ENCODE peak calls at places on chromosomes 5 and 9, in ten cellular contexts. One of them, this sample, is unnamed.

GRCh38 chr5:126525630-126526245 is 69.3 kb downstream of the ALDH7A1 start:
- DNase-seq in NCI-H1436 treated with DMSO at 0.1 percent for 48 hours: no peak
- DNase-seq in PC-3: no peak
- DNase-seq in NCI-H510A treated with DMSO at 0.1 percent for 48 hours: no peak
- DNase-seq in activated naive CD8-positive, alpha-beta T cell treated with anti-CD3 and anti-CD28 coated beads, Interleukin-2, amount 50 U/mL, for 24 hours: no peak
- DNase-seq in H54: no peak
- DNase-seq in progenitor cell of endocrine pancreas: no peak
- DNase-seq in GM23338: peak
- DNase-seq in Daoy: peak
- DNase-seq in GOT3: no peak
- DNase-seq in this sample: no peak

GRCh38 chr9:86843182-86843581 is 104.1 kb downstream of the GAS1 start:
- DNase-seq in Daoy: no peak
- DNase-seq in GM23338: no peak
- DNase-seq in NCI-H510A treated with DMSO at 0.1 percent for 48 hours: no peak
- DNase-seq in H54: no peak
- DNase-seq in progenitor cell of endocrine pancreas: no peak
- DNase-seq in GOT3: no peak
- DNase-seq in activated naive CD8-positive, alpha-beta T cell treated with anti-CD3 and anti-CD28 coated beads, Interleukin-2, amount 50 U/mL, for 24 hours: no peak
- DNase-seq in NCI-H1436 treated with DMSO at 0.1 percent for 48 hours: no peak
- DNase-seq in PC-3: no peak
- DNase-seq in this sample: no peak

GRCh38 chr9:110864011-110864410 is 174.3 kb downstream of the LPAR1 start:
- DNase-seq in GM23338: no peak
- DNase-seq in activated naive CD8-positive, alpha-beta T cell treated with anti-CD3 and anti-CD28 coated beads, Interleukin-2, amount 50 U/mL, for 24 hours: no peak
- DNase-seq in GOT3: no peak
- DNase-seq in progenitor cell of endocrine pancreas: no peak
- DNase-seq in PC-3: no peak
- DNase-seq in Daoy: no peak
- DNase-seq in H54: no peak
- DNase-seq in NCI-H1436 treated with DMSO at 0.1 percent for 48 hours: no peak
- DNase-seq in NCI-H510A treated with DMSO at 0.1 percent for 48 hours: no peak
- DNase-seq in this sample: no peak

GRCh38 chr5:128536229-128536860 is 1.7 kb downstream of the FBN2 start:
- DNase-seq in progenitor cell of endocrine pancreas: no peak
- DNase-seq in H54: no peak
- DNase-seq in Daoy: peak
- DNase-seq in NCI-H510A treated with DMSO at 0.1 percent for 48 hours: no peak
- DNase-seq in GOT3: no peak
- DNase-seq in activated naive CD8-positive, alpha-beta T cell treated with anti-CD3 and anti-CD28 coated beads, Interleukin-2, amount 50 U/mL, for 24 hours: no peak
- DNase-seq in GM23338: peak
- DNase-seq in NCI-H1436 treated with DMSO at 0.1 percent for 48 hours: no peak
- DNase-seq in PC-3: no peak
- DNase-seq in this sample: no peak

GRCh38 chr5:77419644-77420582 is 72.2 kb downstream of the WDR41 start:
- DNase-seq in GM23338: no peak
- DNase-seq in GOT3: no peak
- DNase-seq in progenitor cell of endocrine pancreas: no peak
- DNase-seq in NCI-H510A treated with DMSO at 0.1 percent for 48 hours: no peak
- DNase-seq in H54: no peak
- DNase-seq in Daoy: no peak
- DNase-seq in NCI-H1436 treated with DMSO at 0.1 percent for 48 hours: no peak
- DNase-seq in activated naive CD8-positive, alpha-beta T cell treated with anti-CD3 and anti-CD28 coated beads, Interleukin-2, amount 50 U/mL, for 24 hours: no peak
- DNase-seq in PC-3: no peak
- DNase-seq in this sample: no peak

GRCh38 chr5:136811086-136811485 is 445.7 kb upstream of the TRPC7 start:
- DNase-seq in progenitor cell of endocrine pancreas: no peak
- DNase-seq in Daoy: peak
- DNase-seq in PC-3: no peak
- DNase-seq in GM23338: no peak
- DNase-seq in activated naive CD8-positive, alpha-beta T cell treated with anti-CD3 and anti-CD28 coated beads, Interleukin-2, amount 50 U/mL, for 24 hours: no peak
- DNase-seq in NCI-H1436 treated with DMSO at 0.1 percent for 48 hours: no peak
- DNase-seq in GOT3: no peak
- DNase-seq in H54: no peak
- DNase-seq in NCI-H510A treated with DMSO at 0.1 percent for 48 hours: no peak
- DNase-seq in this sample: no peak

GRCh38 chr9:128081052-128081451 is 13.0 kb downstream of the SLC25A25 start:
- DNase-seq in GM23338: no peak
- DNase-seq in PC-3: no peak
- DNase-seq in NCI-H510A treated with DMSO at 0.1 percent for 48 hours: peak
- DNase-seq in progenitor cell of endocrine pancreas: no peak
- DNase-seq in GOT3: no peak
- DNase-seq in NCI-H1436 treated with DMSO at 0.1 percent for 48 hours: no peak
- DNase-seq in H54: peak
- DNase-seq in Daoy: no peak
- DNase-seq in activated naive CD8-positive, alpha-beta T cell treated with anti-CD3 and anti-CD28 coated beads, Interleukin-2, amount 50 U/mL, for 24 hours: no peak
- DNase-seq in this sample: no peak

GRCh38 chr5:172423379-172424110 is 30.8 kb downstream of the SH3PXD2B start:
- DNase-seq in GOT3: no peak
- DNase-seq in PC-3: no peak
- DNase-seq in NCI-H1436 treated with DMSO at 0.1 percent for 48 hours: no peak
- DNase-seq in NCI-H510A treated with DMSO at 0.1 percent for 48 hours: no peak
- DNase-seq in progenitor cell of endocrine pancreas: no peak
- DNase-seq in activated naive CD8-positive, alpha-beta T cell treated with anti-CD3 and anti-CD28 coated beads, Interleukin-2, amount 50 U/mL, for 24 hours: no peak
- DNase-seq in Daoy: no peak
- DNase-seq in H54: no peak
- DNase-seq in GM23338: no peak
- DNase-seq in this sample: no peak

GRCh38 chr9:107931071-107931715 is 441.6 kb upstream of the KLF4 start:
- DNase-seq in progenitor cell of endocrine pancreas: no peak
- DNase-seq in GM23338: no peak
- DNase-seq in NCI-H510A treated with DMSO at 0.1 percent for 48 hours: no peak
- DNase-seq in PC-3: no peak
- DNase-seq in Daoy: no peak
- DNase-seq in GOT3: no peak
- DNase-seq in H54: no peak
- DNase-seq in NCI-H1436 treated with DMSO at 0.1 percent for 48 hours: no peak
- DNase-seq in activated naive CD8-positive, alpha-beta T cell treated with anti-CD3 and anti-CD28 coated beads, Interleukin-2, amount 50 U/mL, for 24 hours: no peak
- DNase-seq in this sample: no peak

GRCh38 chr5:66617223-66617861 is 21.1 kb downstream of the MAST4 start:
- DNase-seq in NCI-H510A treated with DMSO at 0.1 percent for 48 hours: no peak
- DNase-seq in PC-3: no peak
- DNase-seq in progenitor cell of endocrine pancreas: no peak
- DNase-seq in H54: no peak
- DNase-seq in GOT3: no peak
- DNase-seq in Daoy: no peak
- DNase-seq in NCI-H1436 treated with DMSO at 0.1 percent for 48 hours: no peak
- DNase-seq in GM23338: no peak
- DNase-seq in activated naive CD8-positive, alpha-beta T cell treated with anti-CD3 and anti-CD28 coated beads, Interleukin-2, amount 50 U/mL, for 24 hours: no peak
- DNase-seq in this sample: no peak

GRCh38 chr9:109975574-109976327 is 195.8 kb downstream of the PALM2AKAP2 start:
- DNase-seq in H54: peak
- DNase-seq in PC-3: no peak
- DNase-seq in GOT3: no peak
- DNase-seq in NCI-H510A treated with DMSO at 0.1 percent for 48 hours: no peak
- DNase-seq in progenitor cell of endocrine pancreas: no peak
- DNase-seq in NCI-H1436 treated with DMSO at 0.1 percent for 48 hours: no peak
- DNase-seq in activated naive CD8-positive, alpha-beta T cell treated with anti-CD3 and anti-CD28 coated beads, Interleukin-2, amount 50 U/mL, for 24 hours: no peak
- DNase-seq in GM23338: no peak
- DNase-seq in Daoy: no peak
- DNase-seq in this sample: no peak

GRCh38 chr5:174082286-174082685 is 36.8 kb downstream of the NSG2 start:
- DNase-seq in progenitor cell of endocrine pancreas: no peak
- DNase-seq in Daoy: peak
- DNase-seq in PC-3: peak
- DNase-seq in NCI-H510A treated with DMSO at 0.1 percent for 48 hours: peak
- DNase-seq in GM23338: no peak
- DNase-seq in NCI-H1436 treated with DMSO at 0.1 percent for 48 hours: no peak
- DNase-seq in GOT3: no peak
- DNase-seq in activated naive CD8-positive, alpha-beta T cell treated with anti-CD3 and anti-CD28 coated beads, Interleukin-2, amount 50 U/mL, for 24 hours: no peak
- DNase-seq in H54: no peak
- DNase-seq in this sample: no peak

GRCh38 chr9:111179577-111179976 is 141.3 kb upstream of the LPAR1 start:
- DNase-seq in NCI-H510A treated with DMSO at 0.1 percent for 48 hours: no peak
- DNase-seq in activated naive CD8-positive, alpha-beta T cell treated with anti-CD3 and anti-CD28 coated beads, Interleukin-2, amount 50 U/mL, for 24 hours: no peak
- DNase-seq in PC-3: no peak
- DNase-seq in Daoy: peak
- DNase-seq in H54: no peak
- DNase-seq in GOT3: no peak
- DNase-seq in NCI-H1436 treated with DMSO at 0.1 percent for 48 hours: no peak
- DNase-seq in progenitor cell of endocrine pancreas: no peak
- DNase-seq in GM23338: no peak
- DNase-seq in this sample: no peak

GRCh38 chr5:96264047-96264446 is 169.0 kb downstream of the PCSK1 start:
- DNase-seq in GM23338: no peak
- DNase-seq in H54: no peak
- DNase-seq in progenitor cell of endocrine pancreas: no peak
- DNase-seq in Daoy: no peak
- DNase-seq in GOT3: no peak
- DNase-seq in NCI-H1436 treated with DMSO at 0.1 percent for 48 hours: no peak
- DNase-seq in activated naive CD8-positive, alpha-beta T cell treated with anti-CD3 and anti-CD28 coated beads, Interleukin-2, amount 50 U/mL, for 24 hours: no peak
- DNase-seq in PC-3: no peak
- DNase-seq in NCI-H510A treated with DMSO at 0.1 percent for 48 hours: no peak
- DNase-seq in this sample: no peak

GRCh38 chr9:93291536-93292287 is 107.8 kb downstream of the WNK2 start:
- DNase-seq in NCI-H510A treated with DMSO at 0.1 percent for 48 hours: no peak
- DNase-seq in Daoy: no peak
- DNase-seq in GOT3: no peak
- DNase-seq in GM23338: no peak
- DNase-seq in activated naive CD8-positive, alpha-beta T cell treated with anti-CD3 and anti-CD28 coated beads, Interleukin-2, amount 50 U/mL, for 24 hours: no peak
- DNase-seq in NCI-H1436 treated with DMSO at 0.1 percent for 48 hours: no peak
- DNase-seq in progenitor cell of endocrine pancreas: no peak
- DNase-seq in PC-3: no peak
- DNase-seq in H54: no peak
- DNase-seq in this sample: no peak

GRCh38 chr5:94749048-94749447 is 130.6 kb downstream of the SLF1 start:
- DNase-seq in PC-3: no peak
- DNase-seq in Daoy: no peak
- DNase-seq in H54: no peak
- DNase-seq in GM23338: no peak
- DNase-seq in NCI-H1436 treated with DMSO at 0.1 percent for 48 hours: no peak
- DNase-seq in progenitor cell of endocrine pancreas: no peak
- DNase-seq in NCI-H510A treated with DMSO at 0.1 percent for 48 hours: no peak
- DNase-seq in GOT3: no peak
- DNase-seq in activated naive CD8-positive, alpha-beta T cell treated with anti-CD3 and anti-CD28 coated beads, Interleukin-2, amount 50 U/mL, for 24 hours: no peak
- DNase-seq in this sample: no peak

GRCh38 chr5:37657046-37657445 is 182.8 kb downstream of the GDNF start:
- DNase-seq in NCI-H1436 treated with DMSO at 0.1 percent for 48 hours: no peak
- DNase-seq in GM23338: no peak
- DNase-seq in NCI-H510A treated with DMSO at 0.1 percent for 48 hours: no peak
- DNase-seq in H54: no peak
- DNase-seq in Daoy: no peak
- DNase-seq in GOT3: no peak
- DNase-seq in progenitor cell of endocrine pancreas: no peak
- DNase-seq in PC-3: no peak
- DNase-seq in activated naive CD8-positive, alpha-beta T cell treated with anti-CD3 and anti-CD28 coated beads, Interleukin-2, amount 50 U/mL, for 24 hours: no peak
- DNase-seq in this sample: no peak

GRCh38 chr9:132780230-132781007 is 97.7 kb downstream of the AK8 start:
- DNase-seq in activated naive CD8-positive, alpha-beta T cell treated with anti-CD3 and anti-CD28 coated beads, Interleukin-2, amount 50 U/mL, for 24 hours: peak
- DNase-seq in PC-3: no peak
- DNase-seq in GM23338: no peak
- DNase-seq in GOT3: no peak
- DNase-seq in progenitor cell of endocrine pancreas: no peak
- DNase-seq in NCI-H1436 treated with DMSO at 0.1 percent for 48 hours: no peak
- DNase-seq in NCI-H510A treated with DMSO at 0.1 percent for 48 hours: no peak
- DNase-seq in Daoy: peak
- DNase-seq in H54: no peak
- DNase-seq in this sample: no peak

GRCh38 chr5:14768838-14769365 is 102.7 kb downstream of the ANKH start:
- DNase-seq in PC-3: no peak
- DNase-seq in H54: no peak
- DNase-seq in activated naive CD8-positive, alpha-beta T cell treated with anti-CD3 and anti-CD28 coated beads, Interleukin-2, amount 50 U/mL, for 24 hours: no peak
- DNase-seq in GM23338: no peak
- DNase-seq in GOT3: no peak
- DNase-seq in NCI-H510A treated with DMSO at 0.1 percent for 48 hours: no peak
- DNase-seq in Daoy: no peak
- DNase-seq in NCI-H1436 treated with DMSO at 0.1 percent for 48 hours: no peak
- DNase-seq in progenitor cell of endocrine pancreas: no peak
- DNase-seq in this sample: no peak

GRCh38 chr9:109699019-109699418 is 81.0 kb upstream of the PALM2AKAP2 start:
- DNase-seq in progenitor cell of endocrine pancreas: no peak
- DNase-seq in GM23338: no peak
- DNase-seq in activated naive CD8-positive, alpha-beta T cell treated with anti-CD3 and anti-CD28 coated beads, Interleukin-2, amount 50 U/mL, for 24 hours: no peak
- DNase-seq in Daoy: no peak
- DNase-seq in GOT3: no peak
- DNase-seq in PC-3: peak
- DNase-seq in NCI-H1436 treated with DMSO at 0.1 percent for 48 hours: no peak
- DNase-seq in H54: no peak
- DNase-seq in NCI-H510A treated with DMSO at 0.1 percent for 48 hours: no peak
- DNase-seq in this sample: no peak

GRCh38 chr5:63055421-63055820 is 476.8 kb downstream of the LRRC70 start:
- DNase-seq in activated naive CD8-positive, alpha-beta T cell treated with anti-CD3 and anti-CD28 coated beads, Interleukin-2, amount 50 U/mL, for 24 hours: no peak
- DNase-seq in NCI-H1436 treated with DMSO at 0.1 percent for 48 hours: no peak
- DNase-seq in progenitor cell of endocrine pancreas: no peak
- DNase-seq in GM23338: peak
- DNase-seq in H54: no peak
- DNase-seq in NCI-H510A treated with DMSO at 0.1 percent for 48 hours: no peak
- DNase-seq in Daoy: no peak
- DNase-seq in GOT3: no peak
- DNase-seq in PC-3: peak
- DNase-seq in this sample: no peak

GRCh38 chr5:109470263-109470662 is 60.5 kb upstream of the PJA2 start:
- DNase-seq in PC-3: no peak
- DNase-seq in GOT3: no peak
- DNase-seq in progenitor cell of endocrine pancreas: no peak
- DNase-seq in H54: no peak
- DNase-seq in activated naive CD8-positive, alpha-beta T cell treated with anti-CD3 and anti-CD28 coated beads, Interleukin-2, amount 50 U/mL, for 24 hours: no peak
- DNase-seq in GM23338: no peak
- DNase-seq in NCI-H1436 treated with DMSO at 0.1 percent for 48 hours: no peak
- DNase-seq in NCI-H510A treated with DMSO at 0.1 percent for 48 hours: no peak
- DNase-seq in Daoy: no peak
- DNase-seq in this sample: no peak

GRCh38 chr9:117715411-117715989 is 11.3 kb downstream of the TLR4 start:
- DNase-seq in NCI-H510A treated with DMSO at 0.1 percent for 48 hours: no peak
- DNase-seq in progenitor cell of endocrine pancreas: no peak
- DNase-seq in activated naive CD8-positive, alpha-beta T cell treated with anti-CD3 and anti-CD28 coated beads, Interleukin-2, amount 50 U/mL, for 24 hours: no peak
- DNase-seq in GM23338: no peak
- DNase-seq in NCI-H1436 treated with DMSO at 0.1 percent for 48 hours: no peak
- DNase-seq in H54: no peak
- DNase-seq in GOT3: no peak
- DNase-seq in PC-3: no peak
- DNase-seq in Daoy: no peak
- DNase-seq in this sample: no peak

GRCh38 chr5:140182803-140183367 is 7.9 kb downstream of the CYSTM1 start:
- DNase-seq in activated naive CD8-positive, alpha-beta T cell treated with anti-CD3 and anti-CD28 coated beads, Interleukin-2, amount 50 U/mL, for 24 hours: no peak
- DNase-seq in NCI-H1436 treated with DMSO at 0.1 percent for 48 hours: no peak
- DNase-seq in GM23338: peak
- DNase-seq in H54: peak
- DNase-seq in PC-3: no peak
- DNase-seq in NCI-H510A treated with DMSO at 0.1 percent for 48 hours: no peak
- DNase-seq in GOT3: no peak
- DNase-seq in progenitor cell of endocrine pancreas: no peak
- DNase-seq in Daoy: peak
- DNase-seq in this sample: no peak

GRCh38 chr9:133643978-133644760 is 8.0 kb downstream of the DBH start:
- DNase-seq in NCI-H510A treated with DMSO at 0.1 percent for 48 hours: no peak
- DNase-seq in Daoy: no peak
- DNase-seq in GOT3: no peak
- DNase-seq in progenitor cell of endocrine pancreas: no peak
- DNase-seq in PC-3: no peak
- DNase-seq in H54: no peak
- DNase-seq in activated naive CD8-positive, alpha-beta T cell treated with anti-CD3 and anti-CD28 coated beads, Interleukin-2, amount 50 U/mL, for 24 hours: no peak
- DNase-seq in GM23338: no peak
- DNase-seq in NCI-H1436 treated with DMSO at 0.1 percent for 48 hours: no peak
- DNase-seq in this sample: no peak

GRCh38 chr5:99191181-99191775 is 262.5 kb upstream of the CHD1 start:
- DNase-seq in NCI-H510A treated with DMSO at 0.1 percent for 48 hours: no peak
- DNase-seq in PC-3: peak
- DNase-seq in H54: no peak
- DNase-seq in GM23338: no peak
- DNase-seq in progenitor cell of endocrine pancreas: no peak
- DNase-seq in GOT3: no peak
- DNase-seq in activated naive CD8-positive, alpha-beta T cell treated with anti-CD3 and anti-CD28 coated beads, Interleukin-2, amount 50 U/mL, for 24 hours: no peak
- DNase-seq in NCI-H1436 treated with DMSO at 0.1 percent for 48 hours: no peak
- DNase-seq in Daoy: no peak
- DNase-seq in this sample: no peak

GRCh38 chr5:92927291-92927778 is 653.7 kb downstream of the NR2F1-AS1 start:
- DNase-seq in GOT3: no peak
- DNase-seq in activated naive CD8-positive, alpha-beta T cell treated with anti-CD3 and anti-CD28 coated beads, Interleukin-2, amount 50 U/mL, for 24 hours: no peak
- DNase-seq in H54: no peak
- DNase-seq in GM23338: no peak
- DNase-seq in Daoy: peak
- DNase-seq in NCI-H510A treated with DMSO at 0.1 percent for 48 hours: peak
- DNase-seq in NCI-H1436 treated with DMSO at 0.1 percent for 48 hours: no peak
- DNase-seq in PC-3: peak
- DNase-seq in progenitor cell of endocrine pancreas: no peak
- DNase-seq in this sample: no peak

GRCh38 chr5:64506567-64507321 is 929 bp downstream of the RGS7BP start:
- DNase-seq in NCI-H1436 treated with DMSO at 0.1 percent for 48 hours: no peak
- DNase-seq in GM23338: peak
- DNase-seq in NCI-H510A treated with DMSO at 0.1 percent for 48 hours: no peak
- DNase-seq in Daoy: no peak
- DNase-seq in H54: no peak
- DNase-seq in progenitor cell of endocrine pancreas: no peak
- DNase-seq in PC-3: no peak
- DNase-seq in activated naive CD8-positive, alpha-beta T cell treated with anti-CD3 and anti-CD28 coated beads, Interleukin-2, amount 50 U/mL, for 24 hours: no peak
- DNase-seq in GOT3: no peak
- DNase-seq in this sample: no peak

This sample was measured in NCI-H1417 treated with DMSO at 0.1 percent for 48 hours.